ENCODE peak calls at places on chromosomes 12 and 14, in nine cellular contexts. Q, U, R, T, K, J, M, I and Z are unnamed samples.

GRCh38 chr12:54587315-54587821 is 1.1 kb downstream of the PPP1R1A start:
- DNase-seq in Q (no peak), U (peak), R (no peak), T (no peak), K (no peak), J (no peak), M (no peak), I (no peak), Z (no peak)

GRCh38 chr12:98110516-98110915 is 404.9 kb upstream of the TMPO start:
- DNase-seq in Q (no peak), U (no peak), R (no peak), T (no peak), K (no peak), J (no peak), M (no peak), I (no peak), Z (no peak)

GRCh38 chr12:64269161-64269560 is 47.1 kb upstream of the KICS2 start:
- DNase-seq in Q (no peak), U (no peak), R (no peak), T (no peak), K (no peak), J (no peak), M (no peak), I (no peak), Z (no peak)

GRCh38 chr14:70886421-70887206 is 20.6 kb upstream of the PCNX1 start:
- DNase-seq in Q (no peak), U (no peak), R (no peak), T (no peak), K (no peak), J (no peak), M (no peak), I (no peak), Z (no peak)

GRCh38 chr14:65134651-65135579 is 32.6 kb upstream of the MAX start:
- DNase-seq in Q (no peak), U (no peak), R (no peak), T (peak), K (no peak), J (no peak), M (no peak), I (no peak), Z (no peak)

GRCh38 chr12:12523229-12523628 is 39.4 kb downstream of the DUSP16 start:
- DNase-seq in Q (no peak), U (no peak), R (no peak), T (no peak), K (no peak), J (no peak), M (no peak), I (no peak), Z (no peak)

GRCh38 chr14:68823434-68824206 is 30.8 kb upstream of the ZFP36L1 start:
- DNase-seq in Q (no peak), U (peak), R (no peak), T (no peak), K (no peak), J (no peak), M (peak), I (no peak), Z (no peak)

GRCh38 chr12:114408881-114409795 is 3.2 kb upstream of the TBX5 start:
- DNase-seq in Q (no peak), U (no peak), R (peak), T (no peak), K (no peak), J (no peak), M (no peak), I (no peak), Z (no peak)

GRCh38 chr12:13165578-13166120 is 30.9 kb upstream of the EMP1 start:
- DNase-seq in Q (no peak), U (no peak), R (peak), T (peak), K (peak), J (peak), M (peak), I (no peak), Z (peak)

GRCh38 chr12:116241157-116241772 is 36.2 kb downstream of the MED13L start:
- DNase-seq in Q (no peak), U (no peak), R (no peak), T (no peak), K (no peak), J (no peak), M (no peak), I (no peak), Z (no peak)

GRCh38 chr12:96285158-96285557 is 91.0 kb downstream of the ELK3 start:
- DNase-seq in Q (no peak), U (no peak), R (no peak), T (no peak), K (no peak), J (no peak), M (no peak), I (no peak), Z (no peak)

GRCh38 chr12:123801573-123802178 is 39.6 kb downstream of the DNAH10 start:
- DNase-seq in Q (no peak), U (no peak), R (peak), T (peak), K (peak), J (no peak), M (peak), I (no peak), Z (no peak)

GRCh38 chr12:108744021-108744897 is 12.9 kb upstream of the CORO1C start:
- DNase-seq in Q (no peak), U (no peak), R (no peak), T (no peak), K (no peak), J (no peak), M (no peak), I (no peak), Z (no peak)

GRCh38 chr14:90599748-90600507 is 203.1 kb downstream of the CALM1 start:
- DNase-seq in Q (no peak), U (peak), R (no peak), T (peak), K (no peak), J (no peak), M (no peak), I (no peak), Z (no peak)

GRCh38 chr14:20384886-20385285 is 28.4 kb downstream of the TEP1 start:
- DNase-seq in Q (no peak), U (no peak), R (no peak), T (no peak), K (no peak), J (no peak), M (no peak), I (no peak), Z (no peak)

GRCh38 chr12:105102673-105103072 is 4.9 kb upstream of the WASHC4 start:
- DNase-seq in Q (no peak), U (no peak), R (no peak), T (no peak), K (no peak), J (no peak), M (no peak), I (no peak), Z (no peak)

GRCh38 chr14:26531894-26532293 is 65.9 kb downstream of the NOVA1 start:
- DNase-seq in Q (no peak), U (peak), R (no peak), T (peak), K (peak), J (no peak), M (peak), I (no peak), Z (no peak)

GRCh38 chr12:12403264-12404248 is 46.7 kb downstream of the BORCS5 start:
- DNase-seq in Q (no peak), U (peak), R (no peak), T (no peak), K (no peak), J (no peak), M (no peak), I (no peak), Z (no peak)

GRCh38 chr12:106234513-106234912 is 13.3 kb downstream of the CKAP4 start:
- DNase-seq in Q (no peak), U (no peak), R (no peak), T (no peak), K (no peak), J (no peak), M (no peak), I (no peak), Z (no peak)

GRCh38 chr12:19892186-19892585 is 452.9 kb downstream of the AEBP2 start:
- DNase-seq in Q (no peak), U (no peak), R (no peak), T (no peak), K (no peak), J (no peak), M (no peak), I (no peak), Z (no peak)

GRCh38 chr12:66776974-66777373 is 98.1 kb upstream of the GRIP1 start:
- DNase-seq in Q (no peak), U (no peak), R (no peak), T (no peak), K (no peak), J (no peak), M (no peak), I (no peak), Z (no peak)

GRCh38 chr12:42763682-42764081 is 174.1 kb upstream of the PRICKLE1 start:
- DNase-seq in Q (no peak), U (no peak), R (no peak), T (no peak), K (no peak), J (no peak), M (no peak), I (no peak), Z (no peak)

GRCh38 chr14:77025744-77026165 is 2.8 kb downstream of the IRF2BPL start:
- DNase-seq in Q (no peak), U (no peak), R (peak), T (no peak), K (no peak), J (no peak), M (no peak), I (no peak), Z (no peak)

GRCh38 chr12:6494351-6494743 is 445 bp downstream of the NCAPD2 start:
- DNase-seq in Q (no peak), U (no peak), R (no peak), T (peak), K (peak), J (no peak), M (no peak), I (peak), Z (no peak)

GRCh38 chr12:88052686-88053085 is 23.5 kb upstream of the C12orf50 start:
- DNase-seq in Q (no peak), U (peak), R (no peak), T (peak), K (peak), J (no peak), M (peak), I (peak), Z (no peak)